ENCODE peak calls at places on chromosomes 7 and 10, in five cellular contexts. H is HepG2, C is K562, E is GM12878, J is SK-N-SH. O is an unnamed sample. For H3K4me1, the result is how much of the 10 kb centered on the place peaks cover.

GRCh38 chr7:2734084-2734601 is 46.1 kb downstream of the AMZ1 start:
- DNase-seq in H (no peak), C (no peak), E (no peak), J (no peak), O (no peak)

GRCh38 chr10:73965890-73966768 is 31.8 kb upstream of the VCL start:
- DNase-seq in H (peak), C (no peak), E (no peak), J (no peak), O (peak)

GRCh38 chr10:86614853-86615252 is 39.5 kb upstream of the OPN4 start:
- DNase-seq in H (no peak), C (peak), E (no peak), J (no peak), O (no peak)

GRCh38 chr7:158017226-158018060 is 570.2 kb downstream of the PTPRN2 start:
- DNase-seq in H (no peak), C (no peak), E (no peak), J (no peak), O (no peak)

GRCh38 chr7:120344276-120344675 is 71.3 kb downstream of the KCND2 start:
- DNase-seq in H (no peak), C (no peak), E (no peak), J (no peak), O (no peak)

GRCh38 chr7:103915958-103916357 is 73.5 kb downstream of the RELN start:
- DNase-seq in H (no peak), C (peak), E (no peak), J (no peak), O (peak)

GRCh38 chr10:69426376-69426727 is 9.6 kb upstream of the TACR2 start:
- DNase-seq in H (no peak), C (no peak), E (no peak), J (no peak), O (no peak)

GRCh38 chr7:157018997-157019591 is 8.6 kb upstream of the MNX1 start:
- DNase-seq in H (no peak), C (no peak), E (no peak), J (peak), O (no peak)

GRCh38 chr10:23448802-23449570 is 10.1 kb downstream of the OTUD1 start:
- DNase-seq in H (no peak), C (no peak), E (peak), J (no peak), O (peak)

GRCh38 chr10:71145352-71145945 is 66.9 kb upstream of the UNC5B start:
- DNase-seq in H (no peak), C (no peak), E (no peak), J (no peak), O (no peak)

GRCh38 chr10:58667658-58668310 is 155.1 kb downstream of the BICC1 start:
- DNase-seq in H (no peak), C (no peak), E (no peak), J (no peak), O (no peak)

GRCh38 chr7:151708610-151709009 is 168.3 kb downstream of the PRKAG2 start:
- DNase-seq in H (no peak), C (no peak), E (no peak), J (no peak), O (no peak)

GRCh38 chr10:1187855-1188555 is 131.8 kb downstream of the WDR37 start:
- DNase-seq in H (no peak), C (no peak), E (no peak), J (no peak), O (no peak)

GRCh38 chr10:31321396-31321941 is 2.5 kb downstream of the ZEB1 start:
- DNase-seq in H (no peak), C (no peak), E (no peak), J (peak), O (peak)
- H3K9ac ChIP-seq in H (peak), C (no peak), E (peak), J (peak), O (peak)

GRCh38 chr7:44629825-44630580 is 23.6 kb downstream of the OGDH start:
- DNase-seq in H (no peak), C (no peak), E (no peak), J (no peak), O (no peak)
- H3K4me1 ChIP-seq in H (under half), C (under half), E (half or more), J (under half), O (under half)

GRCh38 chr10:119541046-119541445 is 1.5 kb downstream of the RGS10 start:
- DNase-seq in H (no peak), C (no peak), E (no peak), J (no peak), O (peak)
- TF ChIP-seq SMC3 in H (no peak), C (no peak), E (no peak), J (no peak), O (no peak)

DNA sequence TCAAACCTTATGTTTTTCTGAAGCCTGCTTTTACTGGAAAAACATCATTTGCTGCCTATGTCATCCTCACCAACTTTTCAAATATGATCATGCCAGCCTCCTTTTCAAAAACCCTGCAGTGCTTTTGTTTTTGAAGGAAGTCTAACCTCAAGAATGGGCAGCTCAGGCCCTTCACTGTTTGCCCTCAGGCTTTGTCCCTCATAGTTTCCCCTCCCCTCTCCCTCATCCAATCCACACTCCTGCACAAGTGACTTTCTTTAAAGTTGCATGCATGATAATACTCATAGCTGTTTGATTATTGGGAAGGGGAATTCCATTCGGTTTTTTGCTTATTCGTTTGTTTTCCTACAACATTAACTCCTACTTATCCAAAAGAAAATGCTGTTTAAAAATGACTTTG is 219.4 kb downstream of the SEMA3E start:
- DNase-seq in H (no peak), C (no peak), E (no peak), J (no peak), O (no peak)
- H3K9ac ChIP-seq in H (no peak), C (no peak), E (no peak), J (no peak), O (no peak)

GRCh38 chr7:106112972-106113421 is 885 bp upstream of the SYPL1 start:
- DNase-seq in H (no peak), C (peak), E (no peak), J (no peak), O (no peak)

GRCh38 chr7:106110238-106110560 is 1.9 kb downstream of the SYPL1 start:
- DNase-seq in H (no peak), C (peak), E (no peak), J (no peak), O (no peak)

GRCh38 chr7:106110885-106111670 is 1.0 kb downstream of the SYPL1 start:
- DNase-seq in H (no peak), C (peak), E (no peak), J (no peak), O (no peak)

GRCh38 chr7:106112118-106112971 is at the start of gene SYPL1:
- DNase-seq in H (peak), C (peak), E (peak), J (peak), O (peak)

DNA sequence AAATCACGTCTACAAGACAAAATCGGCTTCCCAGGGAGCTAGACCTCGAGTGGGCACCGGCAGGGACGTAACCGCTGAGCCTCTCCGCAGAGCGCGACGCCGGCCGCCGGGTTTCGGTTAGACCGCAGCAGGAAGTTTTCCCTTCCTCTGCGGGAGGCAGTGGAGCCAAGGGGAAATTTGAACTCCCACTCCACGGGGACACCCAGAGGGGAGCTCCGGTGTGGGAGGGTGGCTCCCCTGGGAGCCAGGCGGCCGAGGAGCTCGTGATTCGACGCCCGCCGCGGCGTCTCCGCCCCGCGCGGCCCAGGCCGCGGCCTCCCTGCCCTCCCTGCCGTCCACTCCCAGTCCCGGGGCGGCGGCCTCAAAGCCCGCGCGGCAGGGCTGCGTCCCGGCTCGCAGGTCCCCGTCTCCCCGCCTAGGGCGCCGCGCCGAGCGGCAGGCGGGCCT is 418 bp downstream of the SYPL1 start:
- DNase-seq in H (peak), C (no peak), E (no peak), J (peak), O (no peak)
- H3K4me1 ChIP-seq in H (under half), C (under half), E (under half), J (under half), O (under half)

GRCh38 chr10:21726601-21727295 is 192.7 kb downstream of the MLLT10 start:
- DNase-seq in H (no peak), C (peak), E (no peak), J (no peak), O (peak)

GRCh38 chr10:21724695-21725371 is 190.8 kb downstream of the MLLT10 start:
- DNase-seq in H (peak), C (peak), E (peak), J (peak), O (peak)

GRCh38 chr10:21722209-21722608 is 188.2 kb downstream of the MLLT10 start:
- DNase-seq in H (no peak), C (no peak), E (no peak), J (no peak), O (no peak)

GRCh38 chr10:21721000-21721670 is 187.1 kb downstream of the MLLT10 start:
- DNase-seq in H (no peak), C (no peak), E (no peak), J (no peak), O (peak)

DNA sequence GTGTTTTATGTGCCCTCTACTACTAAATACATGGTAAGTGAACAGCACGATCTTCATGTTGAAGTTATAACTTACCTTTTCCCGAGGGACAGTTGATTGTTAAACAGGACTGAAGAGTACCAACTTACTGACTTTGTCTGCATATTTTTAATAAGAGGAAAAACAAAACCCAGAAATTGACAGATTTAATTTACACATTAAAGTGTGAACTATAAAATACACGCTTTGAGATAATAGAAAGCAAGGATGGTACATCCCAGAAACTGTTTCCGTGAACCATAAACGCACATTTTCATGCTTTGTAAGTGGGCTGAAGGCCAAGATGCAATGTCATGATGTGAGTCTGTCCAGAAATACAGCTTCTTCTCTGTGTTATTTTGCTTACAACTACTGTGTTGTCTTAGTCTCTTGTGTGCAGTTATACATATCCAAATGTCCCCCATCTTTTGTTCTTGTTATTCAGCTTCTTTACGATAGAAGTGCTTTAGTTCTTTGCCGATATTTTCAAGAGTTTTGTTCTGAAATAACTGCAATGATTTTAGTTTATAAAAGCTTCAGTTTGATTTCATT is 190.1 kb downstream of the MLLT10 start:
- DNase-seq in H (no peak), C (peak), E (no peak), J (no peak), O (peak)
- TF ChIP-seq SMC3 in H (no peak), C (no peak), E (no peak), J (no peak), O (no peak)

GRCh38 chr10:45427305-45427955 is 53.4 kb downstream of the ALOX5 start:
- DNase-seq in H (no peak), C (no peak), E (no peak), J (no peak), O (no peak)
- H3K9ac ChIP-seq in H (no peak), C (no peak), E (no peak), J (no peak), O (no peak)